ENCODE peak calls at places on chromosomes 6 and 20, in eight cellular contexts. W, T, F, B, V, D, I and E are unnamed samples.

GRCh38 chr20:52193886-52194545 is 2.4 kb upstream of the ZFP64 start:
- DNase-seq in W (no peak), T (no peak), F (no peak), B (no peak), V (no peak), D (no peak), I (no peak), E (no peak)

GRCh38 chr6:160137989-160138835 is 16.6 kb downstream of the SLC22A1 start:
- DNase-seq in W (peak), T (no peak), F (peak), B (peak), V (peak), D (peak), I (peak), E (peak)

GRCh38 chr6:98845201-98846020 is 11.0 kb downstream of the POU3F2 start:
- DNase-seq in W (peak), T (peak), F (peak), B (peak), V (peak), D (peak), I (peak), E (no peak)

GRCh38 chr6:84072452-84072997 is 39.0 kb downstream of the MRAP2 start:
- DNase-seq in W (no peak), T (no peak), F (no peak), B (no peak), V (no peak), D (no peak), I (no peak), E (no peak)

GRCh38 chr6:142728910-142729481 is 216.0 kb downstream of the HIVEP2 start:
- DNase-seq in W (no peak), T (no peak), F (no peak), B (no peak), V (no peak), D (no peak), I (no peak), E (no peak)

GRCh38 chr20:43305749-43306148 is 116.0 kb upstream of the PTPRT start:
- DNase-seq in W (no peak), T (no peak), F (no peak), B (no peak), V (no peak), D (no peak), I (no peak), E (no peak)

GRCh38 chr6:43796910-43797890 is 27.2 kb downstream of the VEGFA start:
- DNase-seq in W (no peak), T (no peak), F (no peak), B (no peak), V (no peak), D (no peak), I (no peak), E (no peak)

GRCh38 chr6:54801669-54802068 is 44.9 kb upstream of the FAM83B start:
- DNase-seq in W (no peak), T (no peak), F (no peak), B (no peak), V (no peak), D (no peak), I (no peak), E (no peak)

GRCh38 chr6:124676033-124676432 is 286.2 kb upstream of the RNF217 start:
- DNase-seq in W (no peak), T (no peak), F (no peak), B (no peak), V (no peak), D (no peak), I (no peak), E (no peak)

GRCh38 chr20:50085481-50086365 is 27.2 kb downstream of the UBE2V1 start:
- DNase-seq in W (peak), T (peak), F (peak), B (peak), V (no peak), D (no peak), I (peak), E (peak)

GRCh38 chr20:58553166-58553696 is 38.0 kb upstream of the APCDD1L start:
- DNase-seq in W (no peak), T (no peak), F (no peak), B (no peak), V (no peak), D (no peak), I (no peak), E (no peak)

GRCh38 chr6:17393335-17394191 is at the start of gene CAP2:
- DNase-seq in W (peak), T (peak), F (no peak), B (peak), V (no peak), D (no peak), I (no peak), E (no peak)

GRCh38 chr6:37668251-37668650 is 29.4 kb downstream of the MDGA1 start:
- DNase-seq in W (no peak), T (no peak), F (no peak), B (no peak), V (no peak), D (no peak), I (no peak), E (no peak)

GRCh38 chr20:44692932-44693476 is 22.2 kb upstream of the CCN5 start:
- DNase-seq in W (no peak), T (no peak), F (no peak), B (no peak), V (no peak), D (no peak), I (no peak), E (no peak)

GRCh38 chr6:36752187-36752885 is 54.7 kb downstream of the RAB44 start:
- DNase-seq in W (peak), T (no peak), F (no peak), B (no peak), V (no peak), D (no peak), I (no peak), E (no peak)

GRCh38 chr6:18488526-18489270 is 101.5 kb downstream of the RNF144B start:
- DNase-seq in W (no peak), T (no peak), F (no peak), B (no peak), V (no peak), D (no peak), I (no peak), E (no peak)

GRCh38 chr6:53484409-53485280 is 60.3 kb downstream of the GCLC start:
- DNase-seq in W (peak), T (peak), F (peak), B (peak), V (peak), D (peak), I (peak), E (no peak)

GRCh38 chr6:113888493-113888892 is 31.3 kb downstream of the MARCKS start:
- DNase-seq in W (no peak), T (no peak), F (no peak), B (no peak), V (no peak), D (no peak), I (no peak), E (no peak)

GRCh38 chr20:61935926-61936700 is 129.6 kb downstream of the TAF4 start:
- DNase-seq in W (no peak), T (no peak), F (no peak), B (no peak), V (no peak), D (no peak), I (no peak), E (no peak)

GRCh38 chr6:57822896-57823358 is 505.5 kb downstream of the PRIM2 start:
- DNase-seq in W (no peak), T (no peak), F (no peak), B (no peak), V (no peak), D (no peak), I (no peak), E (no peak)